ENCODE peak calls at places on chromosome 12, in six cellular contexts. One of them, this sample, is unnamed.

GRCh38 chr12:62006076-62006732 is 254.0 kb upstream of the USP15 start:
- DNase-seq in GM12878: no peak
- DNase-seq in HepG2: peak; percentile 34
- DNase-seq in SK-N-SH: peak; percentile 49
- DNase-seq in K562: peak; percentile 36
- DNase-seq in H1: no peak
- DNase-seq in this sample: peak; percentile 7

GRCh38 chr12:49043856-49044258 is 16.7 kb downstream of the KMT2D start:
- DNase-seq in GM12878: no peak
- DNase-seq in HepG2: peak; percentile 34
- DNase-seq in SK-N-SH: peak; percentile 80
- DNase-seq in K562: peak; percentile 81
- DNase-seq in H1: peak; percentile 96
- DNase-seq in this sample: no peak

GRCh38 chr12:100133200-100133599 is 9.5 kb downstream of the BLTP3B start:
- DNase-seq in GM12878: no peak
- DNase-seq in HepG2: no peak
- DNase-seq in SK-N-SH: no peak
- DNase-seq in K562: no peak
- DNase-seq in H1: no peak
- DNase-seq in this sample: no peak

GRCh38 chr12:29415111-29415510 is 34.1 kb upstream of the ERGIC2 start:
- DNase-seq in GM12878: no peak
- DNase-seq in HepG2: no peak
- DNase-seq in SK-N-SH: no peak
- DNase-seq in K562: no peak
- DNase-seq in H1: no peak
- DNase-seq in this sample: no peak

GRCh38 chr12:98373982-98374381 is 141.4 kb upstream of the TMPO start:
- DNase-seq in GM12878: no peak
- DNase-seq in HepG2: no peak
- DNase-seq in SK-N-SH: no peak
- DNase-seq in K562: no peak
- DNase-seq in H1: no peak
- DNase-seq in this sample: no peak

GRCh38 chr12:106285993-106286392 is 16.5 kb upstream of the TCP11L2 start:
- DNase-seq in GM12878: no peak
- DNase-seq in HepG2: no peak
- DNase-seq in SK-N-SH: no peak
- DNase-seq in K562: no peak
- DNase-seq in H1: no peak
- DNase-seq in this sample: no peak

GRCh38 chr12:69024907-69025306 is 91.9 kb upstream of the CPM start:
- DNase-seq in GM12878: no peak
- DNase-seq in HepG2: no peak
- DNase-seq in SK-N-SH: no peak
- DNase-seq in K562: no peak
- DNase-seq in H1: no peak
- DNase-seq in this sample: no peak

GRCh38 chr12:111784953-111785352 is 18.2 kb downstream of the ALDH2 start:
- DNase-seq in GM12878: no peak
- DNase-seq in HepG2: no peak
- DNase-seq in SK-N-SH: no peak
- DNase-seq in K562: no peak
- DNase-seq in H1: no peak
- DNase-seq in this sample: no peak

GRCh38 chr12:102869571-102869970 is 47.5 kb downstream of the PAH start:
- DNase-seq in GM12878: no peak
- DNase-seq in HepG2: no peak
- DNase-seq in SK-N-SH: no peak
- DNase-seq in K562: no peak
- DNase-seq in H1: no peak
- DNase-seq in this sample: no peak

GRCh38 chr12:95200128-95200973 is 16.9 kb downstream of the FGD6 start:
- DNase-seq in GM12878: no peak
- DNase-seq in HepG2: no peak
- DNase-seq in SK-N-SH: no peak
- DNase-seq in K562: no peak
- DNase-seq in H1: no peak
- DNase-seq in this sample: no peak

GRCh38 chr12:85356596-85357385 is 76.8 kb downstream of the ALX1 start:
- DNase-seq in GM12878: no peak
- DNase-seq in HepG2: no peak
- DNase-seq in SK-N-SH: no peak
- DNase-seq in K562: no peak
- DNase-seq in H1: no peak
- DNase-seq in this sample: no peak

GRCh38 chr12:54277823-54278276 is 2.1 kb downstream of the CBX5 start:
- DNase-seq in GM12878: no peak
- DNase-seq in HepG2: no peak
- DNase-seq in SK-N-SH: no peak
- DNase-seq in K562: no peak
- DNase-seq in H1: no peak
- DNase-seq in this sample: no peak

GRCh38 chr12:91902860-91903683 is 242.6 kb downstream of the BTG1 start:
- DNase-seq in GM12878: no peak
- DNase-seq in HepG2: no peak
- DNase-seq in SK-N-SH: no peak
- DNase-seq in K562: no peak
- DNase-seq in H1: no peak
- DNase-seq in this sample: no peak

GRCh38 chr12:55188974-55189556 is 31.8 kb upstream of the OR10A7 start:
- DNase-seq in GM12878: peak; percentile 53
- DNase-seq in HepG2: peak; percentile 72
- DNase-seq in SK-N-SH: peak; percentile 39
- DNase-seq in K562: peak; percentile 63
- DNase-seq in H1: no peak
- DNase-seq in this sample: peak; percentile 75

GRCh38 chr12:9509464-9510166 is 98.1 kb downstream of the KLRB1 start:
- DNase-seq in GM12878: no peak
- DNase-seq in HepG2: no peak
- DNase-seq in SK-N-SH: no peak
- DNase-seq in K562: no peak
- DNase-seq in H1: no peak
- DNase-seq in this sample: no peak

GRCh38 chr12:90250766-90251165 is 542.1 kb upstream of the ATP2B1 start:
- DNase-seq in GM12878: no peak
- DNase-seq in HepG2: no peak
- DNase-seq in SK-N-SH: no peak
- DNase-seq in K562: no peak
- DNase-seq in H1: no peak
- DNase-seq in this sample: peak; percentile 6

GRCh38 chr12:126383506-126383905 is 1318.3 kb downstream of the AACS start:
- DNase-seq in GM12878: no peak
- DNase-seq in HepG2: no peak
- DNase-seq in SK-N-SH: no peak
- DNase-seq in K562: no peak
- DNase-seq in H1: no peak
- DNase-seq in this sample: no peak

GRCh38 chr12:56188786-56189335 is 422 bp downstream of the SMARCC2 start:
- DNase-seq in GM12878: no peak
- DNase-seq in HepG2: no peak
- DNase-seq in SK-N-SH: peak; percentile 87
- DNase-seq in K562: peak; percentile 61
- DNase-seq in H1: peak; percentile 73
- DNase-seq in this sample: no peak

GRCh38 chr12:19704966-19705365 is 265.7 kb downstream of the AEBP2 start:
- DNase-seq in GM12878: no peak
- DNase-seq in HepG2: no peak
- DNase-seq in SK-N-SH: no peak
- DNase-seq in K562: no peak
- DNase-seq in H1: no peak
- DNase-seq in this sample: no peak

GRCh38 chr12:56488041-56488955 is at the start of gene GLS2:
- DNase-seq in GM12878: peak; percentile 53
- DNase-seq in HepG2: peak; percentile 76
- DNase-seq in SK-N-SH: peak; percentile 95
- DNase-seq in K562: peak; percentile 67
- DNase-seq in H1: peak; percentile 89
- DNase-seq in this sample: peak; percentile 44

GRCh38 chr12:59626382-59626781 is 30.6 kb downstream of the SLC16A7 start:
- DNase-seq in GM12878: no peak
- DNase-seq in HepG2: no peak
- DNase-seq in SK-N-SH: no peak
- DNase-seq in K562: no peak
- DNase-seq in H1: no peak
- DNase-seq in this sample: no peak

GRCh38 chr12:110279976-110280783 is 867 bp upstream of the ATP2A2 start:
- DNase-seq in GM12878: no peak
- DNase-seq in HepG2: no peak
- DNase-seq in SK-N-SH: peak; percentile 76
- DNase-seq in K562: peak; percentile 57
- DNase-seq in H1: peak; percentile 80
- DNase-seq in this sample: peak; percentile 29

GRCh38 chr12:109606261-109607028 is 32.9 kb downstream of the MVK start:
- DNase-seq in GM12878: no peak
- DNase-seq in HepG2: peak; percentile 66
- DNase-seq in SK-N-SH: peak; percentile 89
- DNase-seq in K562: peak; percentile 20
- DNase-seq in H1: peak; percentile 68
- DNase-seq in this sample: no peak

GRCh38 chr12:129911437-129912049 is 7.7 kb upstream of the TMEM132D start:
- DNase-seq in GM12878: no peak
- DNase-seq in HepG2: peak; percentile 30
- DNase-seq in SK-N-SH: peak; percentile 80
- DNase-seq in K562: peak; percentile 62
- DNase-seq in H1: peak; percentile 77
- DNase-seq in this sample: peak; percentile 31

GRCh38 chr12:88958153-88958552 is 377.9 kb upstream of the KITLG start:
- DNase-seq in GM12878: no peak
- DNase-seq in HepG2: peak; percentile 46
- DNase-seq in SK-N-SH: no peak
- DNase-seq in K562: no peak
- DNase-seq in H1: no peak
- DNase-seq in this sample: no peak

GRCh38 chr12:59972941-59973340 is 377.1 kb downstream of the SLC16A7 start:
- DNase-seq in GM12878: no peak
- DNase-seq in HepG2: peak; percentile 12
- DNase-seq in SK-N-SH: no peak
- DNase-seq in K562: no peak
- DNase-seq in H1: no peak
- DNase-seq in this sample: no peak

GRCh38 chr12:110733089-110733715 is 9.5 kb downstream of the PPP1CC start:
- DNase-seq in GM12878: no peak
- DNase-seq in HepG2: no peak
- DNase-seq in SK-N-SH: no peak
- DNase-seq in K562: no peak
- DNase-seq in H1: no peak
- DNase-seq in this sample: no peak

DNA sequence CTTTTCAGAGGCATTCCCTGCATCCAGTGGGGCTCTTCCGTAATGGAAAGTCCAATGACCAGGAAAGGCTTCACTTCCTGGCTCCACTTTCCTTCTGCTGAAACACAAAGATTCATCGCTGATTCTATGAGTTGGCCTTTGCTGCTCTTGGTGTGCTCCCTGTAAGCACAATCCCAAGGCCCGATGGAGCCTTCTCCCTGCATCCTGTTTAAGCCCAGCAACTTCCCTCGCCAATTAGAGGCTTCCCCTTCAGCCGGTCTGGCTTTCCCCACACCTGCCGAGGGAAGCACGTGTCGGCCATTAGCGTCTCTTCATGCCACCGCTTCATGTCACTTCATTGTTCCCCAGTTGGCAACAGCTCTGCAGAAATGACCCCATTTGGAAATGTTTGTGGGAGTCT is 693.9 kb downstream of the MED13L start:
- DNase-seq in GM12878: no peak
- DNase-seq in HepG2: no peak
- DNase-seq in SK-N-SH: no peak
- DNase-seq in K562: no peak
- DNase-seq in H1: no peak
- DNase-seq in this sample: no peak
- TF ChIP-seq GABPA in GM12878: no peak
- TF ChIP-seq GABPA in HepG2: no peak
- TF ChIP-seq GABPA in SK-N-SH: no peak
- TF ChIP-seq GABPA in K562: no peak
- TF ChIP-seq GABPA in H1: no peak
- TF ChIP-seq GABPA in this sample: no peak

DNA sequence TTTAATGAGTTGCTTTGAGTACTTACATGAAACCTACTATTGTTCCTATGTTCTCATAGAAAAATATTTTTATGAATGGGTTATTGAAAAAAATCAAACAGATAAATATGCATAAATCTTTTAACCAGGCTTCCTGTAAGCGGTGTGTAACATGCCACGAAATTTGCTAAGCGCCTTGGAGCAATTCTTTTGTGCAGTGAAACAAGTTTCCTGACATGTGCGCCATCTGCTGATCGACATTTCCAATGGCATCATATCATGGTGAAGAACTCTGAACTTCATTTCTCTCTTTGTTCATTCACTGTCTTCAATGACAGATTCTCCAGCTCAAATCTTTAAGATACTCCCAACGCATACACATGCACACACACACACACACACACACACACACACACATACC is 145.6 kb upstream of the NAV3 start:
- DNase-seq in GM12878: peak; percentile 7
- DNase-seq in HepG2: peak; percentile 56
- DNase-seq in SK-N-SH: peak; percentile 8
- DNase-seq in K562: no peak
- DNase-seq in H1: peak; percentile 52
- DNase-seq in this sample: peak; percentile 12
- TF ChIP-seq GABPA in GM12878: no peak
- TF ChIP-seq GABPA in HepG2: no peak
- TF ChIP-seq GABPA in SK-N-SH: no peak
- TF ChIP-seq GABPA in K562: no peak
- TF ChIP-seq GABPA in H1: no peak
- TF ChIP-seq GABPA in this sample: no peak

DNA sequence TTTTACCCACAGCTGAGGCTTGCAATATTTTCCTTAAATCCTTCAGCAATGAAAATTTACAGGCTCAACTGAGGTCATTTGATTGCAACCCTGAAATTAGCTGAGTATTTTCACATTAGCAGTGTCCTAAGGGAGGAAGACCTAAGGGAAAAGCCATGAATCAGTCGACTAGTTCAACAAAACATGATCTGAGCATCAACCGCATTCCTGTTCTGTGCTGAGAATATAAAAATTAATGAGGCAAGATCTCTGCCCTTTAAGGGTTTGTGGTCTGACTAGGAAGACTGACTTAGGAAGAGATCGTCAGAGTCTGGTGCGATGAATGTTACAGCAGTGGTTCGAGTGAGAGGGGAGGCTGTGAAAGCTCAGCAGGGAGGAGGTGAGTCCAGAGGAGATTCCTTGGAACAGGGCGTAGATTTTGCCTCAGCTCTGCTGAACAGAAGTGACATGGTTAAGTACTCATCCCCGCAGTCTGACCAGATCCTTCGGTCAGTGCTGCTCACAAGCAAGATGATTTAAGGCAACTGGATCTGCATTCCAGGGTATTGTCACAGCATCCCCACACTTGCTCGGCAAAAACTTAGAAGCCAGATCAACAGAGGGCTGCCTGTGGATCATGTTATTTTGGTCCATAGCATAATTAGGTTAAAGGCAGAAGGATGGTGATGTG is 49.6 kb downstream of the BMAL2 start:
- DNase-seq in GM12878: no peak
- DNase-seq in HepG2: no peak
- DNase-seq in SK-N-SH: no peak
- DNase-seq in K562: no peak
- DNase-seq in H1: no peak
- DNase-seq in this sample: no peak
- TF ChIP-seq GABPA in GM12878: no peak
- TF ChIP-seq GABPA in HepG2: no peak
- TF ChIP-seq GABPA in SK-N-SH: no peak
- TF ChIP-seq GABPA in K562: no peak
- TF ChIP-seq GABPA in H1: no peak
- TF ChIP-seq GABPA in this sample: no peak

GRCh38 chr12:120209851-120210250 is 8.9 kb upstream of the RPLP0 start:
- DNase-seq in GM12878: no peak
- DNase-seq in HepG2: no peak
- DNase-seq in SK-N-SH: no peak
- DNase-seq in K562: no peak
- DNase-seq in H1: no peak
- DNase-seq in this sample: no peak
- TF ChIP-seq GABPA in GM12878: no peak
- TF ChIP-seq GABPA in HepG2: no peak
- TF ChIP-seq GABPA in SK-N-SH: no peak
- TF ChIP-seq GABPA in K562: no peak
- TF ChIP-seq GABPA in H1: no peak
- TF ChIP-seq GABPA in this sample: no peak

This sample was measured in HL-60.